ENCODE peak calls at places on chromosomes 1 and 21, in five cellular contexts. One of them, this sample, is unnamed.

GRCh38 chr1:86991549-86992186 is 77.2 kb downstream of the HS2ST1 start:
- DNase-seq in NCI-H226: no peak
- DNase-seq in stimulated activated CD8-positive, alpha-beta memory T cell treated with anti-CD3 and anti-CD28 coated beads, Interleukin-2, amount 100 ng/mL, for 1 hour: no peak
- DNase-seq in hepatocyte: no peak
- DNase-seq in suprapubic skin: no peak
- DNase-seq in this sample: no peak

GRCh38 chr1:37474697-37475379 is 458 bp downstream of the ZC3H12A start:
- DNase-seq in NCI-H226: no peak
- DNase-seq in stimulated activated CD8-positive, alpha-beta memory T cell treated with anti-CD3 and anti-CD28 coated beads, Interleukin-2, amount 100 ng/mL, for 1 hour: no peak
- DNase-seq in hepatocyte: no peak
- DNase-seq in suprapubic skin: peak
- DNase-seq in this sample: no peak

GRCh38 chr1:46522969-46523320 is 28.5 kb downstream of the KNCN start:
- DNase-seq in NCI-H226: no peak
- DNase-seq in stimulated activated CD8-positive, alpha-beta memory T cell treated with anti-CD3 and anti-CD28 coated beads, Interleukin-2, amount 100 ng/mL, for 1 hour: no peak
- DNase-seq in hepatocyte: no peak
- DNase-seq in suprapubic skin: no peak
- DNase-seq in this sample: no peak

GRCh38 chr1:38005195-38006007 is at the start of gene FHL3:
- DNase-seq in NCI-H226: peak
- DNase-seq in stimulated activated CD8-positive, alpha-beta memory T cell treated with anti-CD3 and anti-CD28 coated beads, Interleukin-2, amount 100 ng/mL, for 1 hour: no peak
- DNase-seq in hepatocyte: peak
- DNase-seq in suprapubic skin: peak
- DNase-seq in this sample: peak

GRCh38 chr1:40232444-40232843 is 15.3 kb upstream of the TMCO2 start:
- DNase-seq in NCI-H226: no peak
- DNase-seq in stimulated activated CD8-positive, alpha-beta memory T cell treated with anti-CD3 and anti-CD28 coated beads, Interleukin-2, amount 100 ng/mL, for 1 hour: peak
- DNase-seq in hepatocyte: no peak
- DNase-seq in suprapubic skin: no peak
- DNase-seq in this sample: no peak

GRCh38 chr1:52707927-52708655 is 9.9 kb upstream of the COA7 start:
- DNase-seq in NCI-H226: peak
- DNase-seq in stimulated activated CD8-positive, alpha-beta memory T cell treated with anti-CD3 and anti-CD28 coated beads, Interleukin-2, amount 100 ng/mL, for 1 hour: no peak
- DNase-seq in hepatocyte: peak
- DNase-seq in suprapubic skin: no peak
- DNase-seq in this sample: no peak

GRCh38 chr1:246506440-246506784 is 667 bp downstream of the SMYD3 start:
- DNase-seq in NCI-H226: no peak
- DNase-seq in stimulated activated CD8-positive, alpha-beta memory T cell treated with anti-CD3 and anti-CD28 coated beads, Interleukin-2, amount 100 ng/mL, for 1 hour: no peak
- DNase-seq in hepatocyte: no peak
- DNase-seq in suprapubic skin: no peak
- DNase-seq in this sample: no peak

GRCh38 chr1:95604784-95605183 is 370.8 kb downstream of the RWDD3 start:
- DNase-seq in NCI-H226: no peak
- DNase-seq in stimulated activated CD8-positive, alpha-beta memory T cell treated with anti-CD3 and anti-CD28 coated beads, Interleukin-2, amount 100 ng/mL, for 1 hour: no peak
- DNase-seq in hepatocyte: no peak
- DNase-seq in suprapubic skin: no peak
- DNase-seq in this sample: no peak

GRCh38 chr1:164746677-164747076 is 187.7 kb downstream of the PBX1 start:
- DNase-seq in NCI-H226: peak
- DNase-seq in stimulated activated CD8-positive, alpha-beta memory T cell treated with anti-CD3 and anti-CD28 coated beads, Interleukin-2, amount 100 ng/mL, for 1 hour: no peak
- DNase-seq in hepatocyte: no peak
- DNase-seq in suprapubic skin: no peak
- DNase-seq in this sample: no peak

GRCh38 chr1:22418852-22419480 is 32.7 kb upstream of the ZBTB40 start:
- DNase-seq in NCI-H226: peak
- DNase-seq in stimulated activated CD8-positive, alpha-beta memory T cell treated with anti-CD3 and anti-CD28 coated beads, Interleukin-2, amount 100 ng/mL, for 1 hour: no peak
- DNase-seq in hepatocyte: no peak
- DNase-seq in suprapubic skin: no peak
- DNase-seq in this sample: no peak

GRCh38 chr21:15390049-15390448 is 325.2 kb upstream of the NRIP1 start:
- DNase-seq in NCI-H226: no peak
- DNase-seq in stimulated activated CD8-positive, alpha-beta memory T cell treated with anti-CD3 and anti-CD28 coated beads, Interleukin-2, amount 100 ng/mL, for 1 hour: no peak
- DNase-seq in hepatocyte: no peak
- DNase-seq in suprapubic skin: no peak
- DNase-seq in this sample: no peak

GRCh38 chr1:172895050-172895460 is 155.7 kb downstream of the TNFSF18 start:
- DNase-seq in NCI-H226: no peak
- DNase-seq in stimulated activated CD8-positive, alpha-beta memory T cell treated with anti-CD3 and anti-CD28 coated beads, Interleukin-2, amount 100 ng/mL, for 1 hour: no peak
- DNase-seq in hepatocyte: no peak
- DNase-seq in suprapubic skin: no peak
- DNase-seq in this sample: no peak

GRCh38 chr1:150256549-150257341 is 829 bp upstream of the CA14 start:
- DNase-seq in NCI-H226: no peak
- DNase-seq in stimulated activated CD8-positive, alpha-beta memory T cell treated with anti-CD3 and anti-CD28 coated beads, Interleukin-2, amount 100 ng/mL, for 1 hour: no peak
- DNase-seq in hepatocyte: peak
- DNase-seq in suprapubic skin: no peak
- DNase-seq in this sample: no peak

GRCh38 chr1:182198006-182198605 is 136.6 kb upstream of the ZNF648 start:
- DNase-seq in NCI-H226: no peak
- DNase-seq in stimulated activated CD8-positive, alpha-beta memory T cell treated with anti-CD3 and anti-CD28 coated beads, Interleukin-2, amount 100 ng/mL, for 1 hour: no peak
- DNase-seq in hepatocyte: no peak
- DNase-seq in suprapubic skin: no peak
- DNase-seq in this sample: no peak

GRCh38 chr1:8340456-8340855 is 22.5 kb downstream of the SLC45A1 start:
- DNase-seq in NCI-H226: no peak
- DNase-seq in stimulated activated CD8-positive, alpha-beta memory T cell treated with anti-CD3 and anti-CD28 coated beads, Interleukin-2, amount 100 ng/mL, for 1 hour: no peak
- DNase-seq in hepatocyte: no peak
- DNase-seq in suprapubic skin: no peak
- DNase-seq in this sample: no peak

GRCh38 chr1:185289880-185290279 is 27.2 kb downstream of the IVNS1ABP start:
- DNase-seq in NCI-H226: no peak
- DNase-seq in stimulated activated CD8-positive, alpha-beta memory T cell treated with anti-CD3 and anti-CD28 coated beads, Interleukin-2, amount 100 ng/mL, for 1 hour: no peak
- DNase-seq in hepatocyte: no peak
- DNase-seq in suprapubic skin: no peak
- DNase-seq in this sample: no peak

GRCh38 chr1:30687886-30688285 is 35.5 kb downstream of the MATN1 start:
- DNase-seq in NCI-H226: no peak
- DNase-seq in stimulated activated CD8-positive, alpha-beta memory T cell treated with anti-CD3 and anti-CD28 coated beads, Interleukin-2, amount 100 ng/mL, for 1 hour: no peak
- DNase-seq in hepatocyte: no peak
- DNase-seq in suprapubic skin: no peak
- DNase-seq in this sample: peak

GRCh38 chr21:15947707-15948106 is 217.9 kb downstream of the USP25 start:
- DNase-seq in NCI-H226: no peak
- DNase-seq in stimulated activated CD8-positive, alpha-beta memory T cell treated with anti-CD3 and anti-CD28 coated beads, Interleukin-2, amount 100 ng/mL, for 1 hour: no peak
- DNase-seq in hepatocyte: no peak
- DNase-seq in suprapubic skin: no peak
- DNase-seq in this sample: no peak

GRCh38 chr1:111506561-111506960 is 3.1 kb upstream of the ADORA3 start:
- DNase-seq in NCI-H226: no peak
- DNase-seq in stimulated activated CD8-positive, alpha-beta memory T cell treated with anti-CD3 and anti-CD28 coated beads, Interleukin-2, amount 100 ng/mL, for 1 hour: no peak
- DNase-seq in hepatocyte: no peak
- DNase-seq in suprapubic skin: no peak
- DNase-seq in this sample: no peak

GRCh38 chr1:205270764-205271163 is 43.0 kb downstream of the TMCC2 start:
- DNase-seq in NCI-H226: peak
- DNase-seq in stimulated activated CD8-positive, alpha-beta memory T cell treated with anti-CD3 and anti-CD28 coated beads, Interleukin-2, amount 100 ng/mL, for 1 hour: no peak
- DNase-seq in hepatocyte: peak
- DNase-seq in suprapubic skin: no peak
- DNase-seq in this sample: no peak

This sample was measured in cardiac septum.